ENCODE peak calls at places on chromosomes 3 and 15, in ten cellular contexts. L is caudate nucleus; W is thoracic aorta; S is left ventricle myocardium superior; E is GM12864; X is NCI-H1694; T is activated T-cell treated with anti-CD3 and anti-CD28 coated beads, Interleukin-2, amount 50 U/mL, for 72 hours; F is stimulated activated CD4-positive, alpha-beta T cell treated with anti-CD3 and anti-CD28 coated beads, Interleukin-12 subunit alpha, Interleukin-12 subunit beta, amount 100 ng/mL, for 4 hours; R is H9; N is OCI-LY7. C is an unnamed sample.

GRCh38 chr3:179852117-179852886 is 184.4 kb downstream of the PEX5L start:
- DNase-seq in L (no peak), W (no peak), S (no peak), E (peak; percentile 3), X (no peak), T (peak; percentile 14), F (no peak), R (peak; percentile 46), N (no peak), C (peak; percentile 66)

GRCh38 chr3:23199649-23200048 is 3.5 kb upstream of the UBE2E2 start:
- DNase-seq in L (no peak), W (no peak), S (no peak), E (no peak), X (no peak), T (no peak), F (no peak), R (no peak), N (no peak), C (peak; percentile 83)

GRCh38 chr3:52031896-52032295 is 24.5 kb downstream of the DUSP7 start:
- DNase-seq in L (no peak), W (no peak), S (no peak), E (no peak), X (no peak), T (no peak), F (no peak), R (no peak), N (no peak), C (no peak)

GRCh38 chr3:1848935-1849334 is 249.7 kb upstream of the CNTN4 start:
- DNase-seq in L (no peak), W (no peak), S (no peak), E (no peak), X (no peak), T (no peak), F (no peak), R (no peak), N (no peak), C (no peak)

GRCh38 chr3:71462586-71462985 is 120.9 kb downstream of the FOXP1 start:
- DNase-seq in L (no peak), W (no peak), S (no peak), E (no peak), X (no peak), T (no peak), F (no peak), R (no peak), N (no peak), C (no peak)

GRCh38 chr3:36837089-36837488 is 72.7 kb upstream of the DCLK3 start:
- DNase-seq in L (no peak), W (no peak), S (no peak), E (no peak), X (no peak), T (no peak), F (no peak), R (no peak), N (no peak), C (peak; percentile 52)

GRCh38 chr3:177589921-177590336 is 392.6 kb upstream of the TBL1XR1 start:
- DNase-seq in L (no peak), W (no peak), S (no peak), E (no peak), X (no peak), T (peak; percentile 12), F (no peak), R (no peak), N (no peak), C (no peak)

GRCh38 chr15:74653426-74654082 is 37.9 kb downstream of the CLK3 start:
- DNase-seq in L (no peak), W (no peak), S (no peak), E (no peak), X (no peak), T (no peak), F (no peak), R (no peak), N (peak; percentile 26), C (no peak)

GRCh38 chr3:42187936-42188335 is 78.0 kb downstream of the CCK start:
- DNase-seq in L (no peak), W (no peak), S (no peak), E (no peak), X (no peak), T (no peak), F (no peak), R (no peak), N (no peak), C (no peak)

GRCh38 chr15:73851679-73852078 is 21.7 kb upstream of the TBC1D21 start:
- DNase-seq in L (no peak), W (no peak), S (peak; percentile 39), E (peak; percentile 3), X (no peak), T (peak; percentile 35), F (peak; percentile 34), R (peak; percentile 79), N (peak; percentile 53), C (peak; percentile 87)

GRCh38 chr15:80418892-80419537 is 14.8 kb downstream of the ARNT2 start:
- DNase-seq in L (no peak), W (no peak), S (no peak), E (peak; percentile 8), X (peak; percentile 36), T (no peak), F (no peak), R (no peak), N (peak; percentile 38), C (peak; percentile 71)

GRCh38 chr3:28586325-28586724 is 237.7 kb upstream of the AZI2 start:
- DNase-seq in L (no peak), W (no peak), S (no peak), E (no peak), X (no peak), T (no peak), F (no peak), R (no peak), N (no peak), C (no peak)

GRCh38 chr15:49831206-49831965 is 210.5 kb downstream of the DTWD1 start:
- DNase-seq in L (no peak), W (no peak), S (peak; percentile 56), E (no peak), X (no peak), T (no peak), F (no peak), R (no peak), N (no peak), C (peak; percentile 55)

GRCh38 chr3:76679510-76679909 is 360.4 kb upstream of the ROBO2 start:
- DNase-seq in L (no peak), W (no peak), S (no peak), E (no peak), X (no peak), T (no peak), F (no peak), R (no peak), N (no peak), C (no peak)

GRCh38 chr3:52432225-52432624 is 12.7 kb downstream of the SEMA3G start:
- DNase-seq in L (no peak), W (no peak), S (no peak), E (no peak), X (no peak), T (no peak), F (no peak), R (no peak), N (no peak), C (no peak)